ENCODE peak calls at places on chromosomes 3 and 15, in four cellular contexts. E is AG10803, M is endothelial cell, U is neural progenitor cell. A is an unnamed sample.

GRCh38 chr15:95105229-95105628 is 873.9 kb downstream of the MCTP2 start:
- DNase-seq in M (no peak), E (peak; percentile 78), U (no peak), A (no peak)

GRCh38 chr3:42247576-42248027 is 18.4 kb downstream of the CCK start:
- DNase-seq in U (peak; percentile 77), M (peak; percentile 76), E (peak; percentile 54), A (peak; percentile 50)

GRCh38 chr3:82495655-82496054 is 734.2 kb upstream of the GBE1 start:
- DNase-seq in U (no peak), M (no peak), E (no peak), A (no peak)

GRCh38 chr3:89859738-89860137 is 752.3 kb downstream of the EPHA3 start:
- DNase-seq in U (no peak), E (no peak), M (no peak), A (no peak)

GRCh38 chr3:58008140-58009025 is at the start of gene FLNB:
- DNase-seq in M (peak; percentile 93), E (peak; percentile 50), U (peak; percentile 91), A (peak; percentile 83)

GRCh38 chr15:36029606-36030005 is 483.6 kb upstream of the DPH6 start:
- DNase-seq in U (no peak), M (no peak), E (peak; percentile 92), A (no peak)

GRCh38 chr3:31412832-31413231 is 119.9 kb upstream of the STT3B start:
- DNase-seq in M (no peak), U (no peak), E (peak; percentile 56), A (no peak)

GRCh38 chr3:52090620-52091468 is 34.5 kb upstream of the DUSP7 start:
- DNase-seq in U (peak; percentile 44), M (no peak), E (no peak), A (no peak)

GRCh38 chr15:65094294-65094995 is 17.9 kb downstream of the KBTBD13 start:
- DNase-seq in E (no peak), U (no peak), M (no peak), A (no peak)

GRCh38 chr3:190498293-190498692 is 15.6 kb upstream of the IL1RAP start:
- DNase-seq in M (no peak), E (no peak), U (no peak), A (no peak)

GRCh38 chr15:28885630-28886430 is at the start of gene APBA2:
- DNase-seq in M (peak; percentile 51), E (peak; percentile 9), U (peak; percentile 90), A (no peak)

GRCh38 chr15:96336045-96336642 is 5.6 kb downstream of the NR2F2 start:
- DNase-seq in M (no peak), E (no peak), U (peak; percentile 14), A (peak; percentile 33)

GRCh38 chr3:23966308-23966707 is 21.2 kb downstream of the NR1D2 start:
- DNase-seq in E (peak; percentile 61), M (no peak), U (no peak), A (no peak)

GRCh38 chr3:152277198-152277597 is 8.5 kb downstream of the MBNL1 start:
- DNase-seq in U (no peak), E (no peak), M (no peak), A (no peak)

GRCh38 chr3:16512435-16513140 is 911 bp downstream of the RFTN1 start:
- DNase-seq in U (peak; percentile 32), E (no peak), M (peak; percentile 8), A (peak; percentile 36)

GRCh38 chr15:63509933-63510547 is 5.6 kb downstream of the USP3 start:
- DNase-seq in U (no peak), M (no peak), E (peak; percentile 75), A (no peak)

GRCh38 chr15:57510647-57511046 is 81.1 kb upstream of the MYZAP start:
- DNase-seq in E (peak; percentile 18), U (no peak), M (peak; percentile 61), A (peak; percentile 47)

GRCh38 chr3:64295594-64295993 is 70.3 kb upstream of the PRICKLE2 start:
- DNase-seq in U (no peak), M (no peak), E (peak; percentile 93), A (no peak)

GRCh38 chr3:14839236-14839635 is 20.5 kb downstream of the FGD5 start:
- DNase-seq in M (no peak), E (no peak), U (peak; percentile 89), A (no peak)

GRCh38 chr15:74882528-74882927 is 7.3 kb upstream of the MPI start:
- DNase-seq in E (no peak), M (no peak), U (no peak), A (no peak)

GRCh38 chr3:174342206-174342605 is 516.9 kb upstream of the NAALADL2 start:
- DNase-seq in E (peak; percentile 46), M (no peak), U (no peak), A (no peak)

GRCh38 chr3:14179114-14179465 is 473 bp downstream of the LSM3 start:
- DNase-seq in E (no peak), M (no peak), U (no peak), A (no peak)

GRCh38 chr3:132735589-132735988 is 13.4 kb upstream of the NPHP3 start:
- DNase-seq in U (no peak), E (no peak), M (no peak), A (no peak)

GRCh38 chr3:132726341-132726823 is 4.2 kb upstream of the NPHP3 start:
- DNase-seq in U (peak; percentile 38), M (no peak), E (peak; percentile 30), A (no peak)

GRCh38 chr3:132730891-132731580 is 8.8 kb upstream of the NPHP3 start:
- DNase-seq in U (peak; percentile 75), E (peak; percentile 67), M (peak; percentile 33), A (no peak)
- TF ChIP-seq CTCF in U (peak; percentile 75), E (peak; percentile 70), M (no peak), A (no peak)

GRCh38 chr15:67003586-67003985 is 61.8 kb upstream of the SMAD3 start:
- DNase-seq in M (no peak), E (peak; percentile 37), U (no peak), A (no peak)
- TF ChIP-seq CTCF in M (no peak), E (no peak), U (no peak), A (no peak)

GRCh38 chr3:86245360-86245759 is 745.6 kb downstream of the VGLL3 start:
- DNase-seq in E (no peak), U (no peak), M (peak; percentile 4), A (no peak)
- TF ChIP-seq CTCF in E (no peak), U (peak; percentile 69), M (peak; percentile 33), A (peak; percentile 30)

DNA sequence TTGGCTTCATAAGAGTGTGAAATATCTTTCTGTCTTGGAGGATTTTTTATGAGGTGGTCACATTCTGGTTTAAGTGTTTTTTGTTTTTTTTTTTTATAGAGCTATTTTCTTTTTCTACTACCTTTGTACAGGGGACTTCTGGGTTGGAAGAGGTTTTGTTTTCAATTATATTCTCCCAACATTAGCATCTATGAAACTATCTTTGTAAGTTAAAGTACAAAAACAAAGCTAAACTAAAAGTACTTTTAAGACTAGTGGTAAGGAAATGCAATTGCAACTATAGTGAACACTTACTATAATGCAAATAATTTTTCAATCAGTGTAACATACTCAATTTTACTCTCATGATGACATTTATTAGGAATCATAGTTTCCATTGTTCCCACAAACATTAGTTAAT is 688.2 kb downstream of the SI start:
- DNase-seq in U (no peak), E (no peak), M (no peak), A (no peak)
- TF ChIP-seq CTCF in U (peak; percentile 33), E (no peak), M (peak; percentile 63), A (no peak)

GRCh38 chr3:181105636-181106035 is 116.1 kb upstream of the DNAJC19 start:
- DNase-seq in U (peak; percentile 54), E (no peak), M (no peak), A (no peak)

DNA sequence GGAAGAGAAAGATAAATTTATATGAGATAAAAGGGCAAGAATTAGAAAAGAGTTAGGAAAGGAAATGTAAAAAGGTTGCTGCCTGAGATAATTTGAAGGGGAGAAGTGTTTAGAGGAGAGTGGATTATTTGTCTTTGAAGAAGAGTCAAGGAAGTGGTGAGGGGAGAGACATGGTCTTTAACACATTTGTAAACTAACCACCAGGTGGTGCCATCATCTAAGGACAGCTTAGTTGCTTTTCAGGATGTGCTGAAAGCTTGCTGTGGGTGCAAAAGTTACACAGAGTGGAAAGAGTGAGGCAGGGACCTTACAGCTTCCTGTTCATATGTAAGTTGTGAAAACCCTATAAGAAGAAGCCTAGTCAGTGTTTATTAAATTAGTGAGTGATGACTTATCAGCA is 114.1 kb upstream of the DNAJC19 start:
- DNase-seq in U (peak; percentile 88), M (peak; percentile 27), E (no peak), A (no peak)
- TF ChIP-seq CTCF in U (peak; percentile 78), M (peak; percentile 72), E (no peak), A (no peak)

GRCh38 chr3:129197341-129197740 is 13.6 kb upstream of the CNBP start:
- DNase-seq in E (no peak), U (no peak), M (no peak), A (no peak)

GRCh38 chr3:129199366-129199765 is 15.7 kb upstream of the CNBP start:
- DNase-seq in U (no peak), E (no peak), M (no peak), A (no peak)

GRCh38 chr3:129196601-129197000 is 12.9 kb upstream of the CNBP start:
- DNase-seq in E (no peak), M (no peak), U (no peak), A (no peak)

DNA sequence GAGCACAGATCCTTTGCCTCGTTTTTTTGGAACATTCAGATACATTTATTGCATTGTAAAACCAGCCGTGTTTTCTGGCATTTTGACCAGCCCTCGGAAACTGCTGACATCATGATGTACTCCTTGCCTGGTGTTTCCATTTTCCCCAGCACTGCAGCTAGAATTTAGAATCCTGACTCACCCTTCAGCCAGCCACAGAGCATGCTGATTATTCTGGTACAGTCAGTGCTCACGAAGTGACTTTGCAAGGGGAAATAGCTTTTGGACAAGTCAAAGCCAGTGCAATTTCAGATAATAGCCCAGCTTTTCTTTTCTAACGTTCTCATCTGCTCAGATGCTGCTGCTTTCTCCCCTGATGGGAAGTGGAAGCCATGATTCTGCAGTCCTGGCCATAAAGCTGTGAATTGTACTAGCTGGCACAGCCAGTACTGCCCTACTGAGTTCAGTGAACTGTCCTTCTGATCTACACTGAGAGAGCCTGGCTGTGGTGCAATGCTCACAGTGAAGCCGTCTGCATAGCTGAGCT is 12.1 kb upstream of the CNBP start:
- DNase-seq in E (peak; percentile 95), M (no peak), U (no peak), A (no peak)
- TF ChIP-seq CTCF in E (no peak), M (no peak), U (no peak), A (no peak)

GRCh38 chr3:149751551-149751950 is 738 bp downstream of the COMMD2 start:
- DNase-seq in U (peak; percentile 21), M (no peak), E (no peak), A (peak; percentile 17)

GRCh38 chr3:149752788-149753136 is 473 bp upstream of the COMMD2 start:
- DNase-seq in M (no peak), E (no peak), U (no peak), A (no peak)

GRCh38 chr3:149753717-149754116 is 1.4 kb upstream of the COMMD2 start:
- DNase-seq in E (no peak), U (no peak), M (no peak), A (no peak)

GRCh38 chr3:149752051-149752787 is at the start of gene COMMD2:
- DNase-seq in U (peak; percentile 92), E (peak; percentile 83), M (peak; percentile 66), A (peak; percentile 73)
- TF ChIP-seq CTCF in U (peak; percentile 42), E (peak; percentile 30), M (peak; percentile 59), A (no peak)

A was measured in colonic mucosa.